ENCODE peak calls at places on chromosomes 16 and 17, in seven cellular contexts. A, C, B, D, T, E and G are unnamed samples.

GRCh38 chr17:7835818-7836595 is 2.0 kb downstream of the KDM6B start:
- DNase-seq in A (no peak), C (peak), B (no peak), D (peak), T (peak), E (peak), G (no peak)

GRCh38 chr16:69465083-69465721 is 40.8 kb downstream of the CYB5B start:
- DNase-seq in A (no peak), C (no peak), B (no peak), D (peak), T (no peak), E (no peak), G (no peak)

GRCh38 chr17:1919206-1919605 is 89.4 kb downstream of the RPA1 start:
- DNase-seq in A (no peak), C (no peak), B (no peak), D (no peak), T (no peak), E (no peak), G (no peak)

GRCh38 chr17:4968916-4969550 is 1.4 kb upstream of the SPAG7 start:
- DNase-seq in A (no peak), C (no peak), B (no peak), D (peak), T (no peak), E (peak), G (no peak)

GRCh38 chr17:2064980-2065785 is 10.3 kb downstream of the HIC1 start:
- DNase-seq in A (no peak), C (no peak), B (no peak), D (no peak), T (no peak), E (no peak), G (no peak)

GRCh38 chr17:69060835-69061234 is at the start of gene ABCA9:
- DNase-seq in A (no peak), C (no peak), B (no peak), D (peak), T (no peak), E (no peak), G (no peak)

GRCh38 chr17:70810609-70811008 is 641.3 kb downstream of the KCNJ2 start:
- DNase-seq in A (no peak), C (no peak), B (no peak), D (no peak), T (no peak), E (no peak), G (no peak)

GRCh38 chr16:87330646-87331045 is 13.5 kb upstream of the C16orf95 start:
- DNase-seq in A (no peak), C (no peak), B (no peak), D (no peak), T (no peak), E (no peak), G (no peak)

GRCh38 chr16:57627184-57627871 is 1.1 kb upstream of the ADGRG1 start:
- DNase-seq in A (no peak), C (no peak), B (no peak), D (no peak), T (no peak), E (peak), G (no peak)

GRCh38 chr16:5709889-5710288 is 612.3 kb upstream of the EEF2KMT start:
- DNase-seq in A (no peak), C (no peak), B (no peak), D (no peak), T (no peak), E (peak), G (no peak)

GRCh38 chr17:48637323-48638260 is 11.4 kb upstream of the HOXB9 start:
- DNase-seq in A (no peak), C (no peak), B (no peak), D (no peak), T (no peak), E (peak), G (no peak)

GRCh38 chr17:32546031-32546444 is 59.2 kb downstream of the CDK5R1 start:
- DNase-seq in A (no peak), C (no peak), B (no peak), D (no peak), T (peak), E (peak), G (no peak)

GRCh38 chr16:426906-427249 is 1.4 kb downstream of the RAB11FIP3 start:
- DNase-seq in A (no peak), C (no peak), B (no peak), D (no peak), T (no peak), E (no peak), G (no peak)

GRCh38 chr17:77839324-77840155 is 119.0 kb upstream of the TNRC6C start:
- DNase-seq in A (no peak), C (no peak), B (no peak), D (no peak), T (no peak), E (no peak), G (no peak)

GRCh38 chr17:80008383-80008840 is 27.3 kb downstream of the TBC1D16 start:
- DNase-seq in A (peak), C (peak), B (peak), D (peak), T (peak), E (peak), G (peak)

GRCh38 chr17:14488958-14489550 is 188.2 kb downstream of the HS3ST3B1 start:
- DNase-seq in A (no peak), C (no peak), B (no peak), D (no peak), T (no peak), E (no peak), G (no peak)

GRCh38 chr17:69179227-69179952 is 37.7 kb upstream of the ABCA6 start:
- DNase-seq in A (no peak), C (no peak), B (no peak), D (peak), T (no peak), E (no peak), G (peak)